ENCODE peak calls at places on chromosomes 3 and 15, in ten cellular contexts. K, J, W, R, I, N, S, M, Z and T are unnamed samples.

GRCh38 chr3:58383904-58384303 is 49.7 kb downstream of the PDHB start:
- DNase-seq in K (peak), J (no peak), W (no peak), R (no peak), I (no peak), N (peak), S (peak), M (no peak), Z (no peak), T (peak)

GRCh38 chr15:33016405-33017024 is 178.0 kb downstream of the FMN1 start:
- DNase-seq in K (no peak), J (no peak), W (no peak), R (no peak), I (peak), N (no peak), S (no peak), M (no peak), Z (no peak), T (no peak)

GRCh38 chr3:194561306-194561974 is 71.8 kb downstream of the TMEM44 start:
- DNase-seq in K (peak), J (no peak), W (no peak), R (no peak), I (no peak), N (no peak), S (no peak), M (no peak), Z (no peak), T (no peak)

GRCh38 chr3:4693620-4694019 is 200.5 kb downstream of the ITPR1 start:
- DNase-seq in K (no peak), J (no peak), W (no peak), R (no peak), I (no peak), N (no peak), S (no peak), M (no peak), Z (no peak), T (no peak)

GRCh38 chr15:37891754-37892368 is 42.6 kb upstream of the TMCO5A start:
- DNase-seq in K (peak), J (peak), W (no peak), R (peak), I (no peak), N (peak), S (no peak), M (no peak), Z (peak), T (peak)

GRCh38 chr3:169751875-169752274 is 13.0 kb downstream of the TERC start:
- DNase-seq in K (no peak), J (no peak), W (no peak), R (no peak), I (no peak), N (no peak), S (no peak), M (no peak), Z (no peak), T (no peak)

GRCh38 chr3:45464336-45464809 is 76.0 kb downstream of the LARS2 start:
- DNase-seq in K (peak), J (peak), W (no peak), R (no peak), I (peak), N (no peak), S (no peak), M (no peak), Z (peak), T (no peak)

GRCh38 chr3:54986294-54986693 is 58.4 kb upstream of the LRTM1 start:
- DNase-seq in K (no peak), J (no peak), W (no peak), R (no peak), I (no peak), N (no peak), S (no peak), M (no peak), Z (peak), T (no peak)

GRCh38 chr3:70281663-70282062 is 30.8 kb downstream of the MDFIC2 start:
- DNase-seq in K (peak), J (no peak), W (no peak), R (no peak), I (no peak), N (peak), S (no peak), M (no peak), Z (no peak), T (no peak)

GRCh38 chr15:91801836-91802534 is 51.5 kb upstream of the SLCO3A1 start:
- DNase-seq in K (no peak), J (no peak), W (no peak), R (no peak), I (no peak), N (no peak), S (no peak), M (no peak), Z (no peak), T (no peak)

GRCh38 chr3:143977326-143978262 is 6.0 kb downstream of the DIPK2A start:
- DNase-seq in K (peak), J (no peak), W (no peak), R (no peak), I (no peak), N (no peak), S (no peak), M (no peak), Z (peak), T (no peak)

GRCh38 chr3:11477286-11477935 is 166.3 kb downstream of the VGLL4 start:
- DNase-seq in K (peak), J (no peak), W (no peak), R (no peak), I (no peak), N (peak), S (no peak), M (no peak), Z (no peak), T (no peak)

GRCh38 chr3:186909078-186909853 is 21.1 kb upstream of the ST6GAL1 start:
- DNase-seq in K (no peak), J (no peak), W (no peak), R (no peak), I (peak), N (no peak), S (no peak), M (no peak), Z (peak), T (no peak)

GRCh38 chr15:44501768-44502366 is 35.1 kb upstream of the EIF3J start:
- DNase-seq in K (peak), J (peak), W (no peak), R (peak), I (no peak), N (peak), S (no peak), M (no peak), Z (peak), T (peak)

GRCh38 chr15:93362821-93363220 is 273.8 kb upstream of the RGMA start:
- DNase-seq in K (no peak), J (no peak), W (no peak), R (peak), I (no peak), N (no peak), S (no peak), M (no peak), Z (no peak), T (peak)

GRCh38 chr3:66028457-66028856 is 10.3 kb downstream of the MAGI1 start:
- DNase-seq in K (no peak), J (no peak), W (no peak), R (no peak), I (no peak), N (no peak), S (no peak), M (no peak), Z (no peak), T (no peak)

GRCh38 chr3:151067158-151067557 is 18.3 kb upstream of the MED12L start:
- DNase-seq in K (peak), J (no peak), W (no peak), R (no peak), I (no peak), N (no peak), S (no peak), M (no peak), Z (peak), T (no peak)

GRCh38 chr3:12287727-12288465 is 974 bp upstream of the PPARG start:
- DNase-seq in K (peak), J (no peak), W (peak), R (peak), I (no peak), N (no peak), S (no peak), M (peak), Z (no peak), T (no peak)

GRCh38 chr3:152374260-152374990 is 105.7 kb downstream of the MBNL1 start:
- DNase-seq in K (no peak), J (no peak), W (no peak), R (no peak), I (no peak), N (no peak), S (no peak), M (no peak), Z (no peak), T (no peak)

GRCh38 chr3:141129049-141130038 is 78.2 kb downstream of the SPSB4 start:
- DNase-seq in K (no peak), J (no peak), W (no peak), R (no peak), I (no peak), N (no peak), S (no peak), M (no peak), Z (no peak), T (no peak)

GRCh38 chr3:195697582-195698324 is 23.0 kb upstream of the MUC20 start:
- DNase-seq in K (peak), J (peak), W (peak), R (no peak), I (no peak), N (peak), S (no peak), M (no peak), Z (no peak), T (no peak)

GRCh38 chr15:42736178-42736792 is 643 bp downstream of the CDAN1 start:
- DNase-seq in K (peak), J (no peak), W (peak), R (peak), I (peak), N (no peak), S (no peak), M (no peak), Z (peak), T (no peak)

GRCh38 chr3:8494332-8494731 is 7.3 kb upstream of the LMCD1 start:
- DNase-seq in K (no peak), J (no peak), W (no peak), R (no peak), I (no peak), N (no peak), S (no peak), M (no peak), Z (no peak), T (no peak)

GRCh38 chr15:68537097-68537496 is 41.7 kb upstream of the CORO2B start:
- DNase-seq in K (no peak), J (no peak), W (no peak), R (no peak), I (no peak), N (no peak), S (no peak), M (no peak), Z (no peak), T (no peak)

GRCh38 chr3:46866720-46867549 is 3.7 kb upstream of the MYL3 start:
- DNase-seq in K (peak), J (no peak), W (peak), R (peak), I (peak), N (no peak), S (peak), M (peak), Z (peak), T (no peak)

GRCh38 chr3:28042707-28043106 is 198.7 kb upstream of the CMC1 start:
- DNase-seq in K (no peak), J (no peak), W (no peak), R (no peak), I (no peak), N (no peak), S (no peak), M (no peak), Z (no peak), T (no peak)

GRCh38 chr3:122911901-122912300 is 115.7 kb downstream of the SEMA5B start:
- DNase-seq in K (no peak), J (no peak), W (no peak), R (no peak), I (no peak), N (no peak), S (no peak), M (no peak), Z (no peak), T (no peak)

GRCh38 chr3:160747437-160747836 is 8.6 kb upstream of the PPM1L start:
- DNase-seq in K (no peak), J (no peak), W (no peak), R (no peak), I (no peak), N (no peak), S (no peak), M (no peak), Z (no peak), T (no peak)

GRCh38 chr3:42581400-42581708 is 413 bp downstream of the SEC22C start:
- DNase-seq in K (peak), J (no peak), W (no peak), R (no peak), I (no peak), N (no peak), S (no peak), M (peak), Z (no peak), T (no peak)